ENCODE peak calls at places on chromosomes 7 and 10, in four cellular contexts. S is fibroblast of lung, D is pancreas, X is adrenal gland. R is an unnamed sample. For H3K9me3 and H3K36me3, the result is how much of the 10 kb centered on the place peaks cover.

GRCh38 chr10:86648706-86649426 is 5.5 kb upstream of the OPN4 start:
- DNase-seq in D (no peak), S (peak), X (peak), R (peak)

GRCh38 chr10:100043796-100044195 is 34.0 kb upstream of the DNMBP start:
- DNase-seq in X (no peak), D (no peak), S (peak), R (peak)

GRCh38 chr10:125159486-125159931 is 854 bp downstream of the CTBP2 start:
- DNase-seq in S (no peak), X (no peak), D (peak), R (no peak)

GRCh38 chr7:141193066-141193465 is 119.2 kb downstream of the TMEM178B start:
- DNase-seq in D (no peak), X (no peak), S (no peak), R (no peak)

GRCh38 chr7:19455508-19456132 is 253.2 kb downstream of the POLR1F start:
- DNase-seq in S (no peak), X (no peak), D (no peak), R (no peak)

GRCh38 chr7:22375359-22376048 is 18.6 kb upstream of the RAPGEF5 start:
- DNase-seq in S (no peak), D (no peak), X (no peak), R (no peak)

GRCh38 chr7:99098824-99099498 is 44.9 kb downstream of the SMURF1 start:
- DNase-seq in S (peak), X (no peak), D (no peak), R (no peak)

GRCh38 chr7:69624842-69625637 is 26.8 kb downstream of the AUTS2 start:
- DNase-seq in X (no peak), S (no peak), D (no peak), R (no peak)

GRCh38 chr7:76022026-76022780 is 25.6 kb downstream of the STYXL1 start:
- DNase-seq in D (no peak), S (no peak), X (no peak), R (no peak)

GRCh38 chr10:10045765-10046028 is 972.0 kb upstream of the CELF2 start:
- DNase-seq in S (no peak), X (no peak), D (no peak), R (no peak)

GRCh38 chr7:129571201-129571600 is 40.3 kb upstream of the NRF1 start:
- DNase-seq in X (no peak), D (no peak), S (no peak), R (no peak)

GRCh38 chr10:24196426-24197039 is 12.4 kb upstream of the KIAA1217 start:
- DNase-seq in S (peak), X (peak), D (peak), R (peak)

GRCh38 chr10:49076741-49077521 is 38.4 kb downstream of the VSTM4 start:
- DNase-seq in X (peak), S (no peak), D (peak), R (no peak)

GRCh38 chr7:151249732-151250072 is 1.2 kb upstream of the SMARCD3 start:
- DNase-seq in D (peak), X (peak), S (peak), R (peak)

GRCh38 chr7:46680147-46680546 is 759.1 kb upstream of the IGFBP3 start:
- DNase-seq in D (no peak), X (no peak), S (no peak), R (no peak)

GRCh38 chr10:14815681-14816080 is 22.2 kb downstream of the CDNF start:
- DNase-seq in S (peak), X (peak), D (no peak), R (no peak)

GRCh38 chr10:77409697-77410471 is 227.7 kb downstream of the KCNMA1 start:
- DNase-seq in S (no peak), X (no peak), D (peak), R (no peak)

GRCh38 chr7:108653526-108653925 is 83.9 kb downstream of the DNAJB9 start:
- DNase-seq in S (peak), D (no peak), X (no peak), R (no peak)

GRCh38 chr7:156051884-156052283 is 239.6 kb upstream of the SHH start:
- DNase-seq in X (no peak), D (no peak), S (no peak), R (no peak)

GRCh38 chr7:130909881-130910672 is 176.1 kb upstream of the KLF14 start:
- DNase-seq in S (no peak), D (no peak), X (no peak), R (no peak)

GRCh38 chr10:116554628-116555027 is 8.9 kb downstream of the PNLIP start:
- DNase-seq in D (no peak), X (no peak), S (no peak), R (no peak)

GRCh38 chr10:46542567-46543323 is 13.7 kb downstream of the GPRIN2 start:
- DNase-seq in S (no peak), D (peak), X (no peak), R (peak)

GRCh38 chr10:22252286-22252800 is 34.5 kb upstream of the EBLN1 start:
- DNase-seq in S (peak), X (peak), D (peak), R (peak)

GRCh38 chr7:4833691-4834600 is 27.9 kb downstream of the PAPOLB start:
- DNase-seq in S (no peak), X (no peak), D (no peak), R (no peak)

GRCh38 chr10:28681345-28681763 is 4.0 kb downstream of the BAMBI start:
- DNase-seq in D (no peak), S (no peak), X (no peak), R (no peak)

GRCh38 chr7:33981686-33982424 is 76.5 kb downstream of the BMPER start:
- DNase-seq in D (no peak), X (no peak), S (peak), R (no peak)

GRCh38 chr7:26090927-26091519 is 61.0 kb upstream of the NFE2L3 start:
- DNase-seq in D (no peak), X (peak), S (peak), R (no peak)

GRCh38 chr7:66283003-66283920 is 78.1 kb downstream of the TPST1 start:
- DNase-seq in X (no peak), S (peak), D (no peak), R (no peak)

GRCh38 chr10:23884671-23885070 is 324.3 kb upstream of the KIAA1217 start:
- DNase-seq in S (no peak), X (no peak), D (no peak), R (no peak)

GRCh38 chr7:158994687-158995086 is 138.3 kb downstream of the DYNC2I1 start:
- DNase-seq in S (no peak), D (no peak), X (no peak), R (no peak)

GRCh38 chr10:23610626-23611307 is 171.9 kb downstream of the OTUD1 start:
- DNase-seq in S (no peak), X (no peak), D (no peak), R (no peak)

GRCh38 chr7:102252373-102252982 is 34.2 kb upstream of the SH2B2 start:
- DNase-seq in S (no peak), X (no peak), D (no peak), R (no peak)

GRCh38 chr7:24965831-24966708 is 13.9 kb downstream of the OSBPL3 start:
- DNase-seq in S (no peak), D (no peak), X (no peak), R (no peak)

GRCh38 chr10:17951868-17952371 is at the start of gene SLC39A12:
- DNase-seq in D (no peak), S (peak), X (no peak), R (no peak)

GRCh38 chr10:27157150-27157549 is 2.0 kb downstream of the MASTL start:
- DNase-seq in S (no peak), D (no peak), X (no peak), R (no peak)

GRCh38 chr10:70672993-70673928 is 955 bp downstream of the ADAMTS14 start:
- DNase-seq in D (no peak), X (peak), S (peak), R (peak)

GRCh38 chr7:44508328-44508990 is 18.0 kb upstream of the NUDCD3 start:
- DNase-seq in S (no peak), X (no peak), D (no peak), R (no peak)

GRCh38 chr7:143411976-143412708 is 3.5 kb upstream of the EPHA1 start:
- DNase-seq in D (no peak), S (no peak), X (no peak), R (peak)

DNA sequence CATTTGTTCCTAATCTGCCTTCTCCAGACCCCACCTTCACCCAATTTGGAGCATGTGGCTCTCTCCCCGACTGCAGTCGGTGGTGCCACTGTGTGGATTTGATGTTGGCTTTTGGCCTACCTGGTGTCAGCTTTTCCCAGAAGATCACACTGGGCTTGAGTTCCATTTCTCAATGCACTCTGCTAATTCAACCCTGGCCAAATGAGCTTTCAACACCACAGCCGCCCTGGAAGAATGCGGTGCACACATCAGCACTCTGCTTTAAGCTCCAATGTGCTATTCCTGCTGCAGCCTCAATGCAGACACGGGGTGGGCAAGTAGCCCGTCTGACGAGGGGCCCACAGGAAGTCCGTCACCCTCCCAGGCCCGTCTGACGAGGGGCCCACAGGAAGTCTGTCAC is 64.6 kb downstream of the ASB13 start:
- DNase-seq in S (no peak), X (no peak), D (no peak), R (no peak)
- H3K9me3 ChIP-seq in S (under half), X (under half), D (under half), R (under half)

DNA sequence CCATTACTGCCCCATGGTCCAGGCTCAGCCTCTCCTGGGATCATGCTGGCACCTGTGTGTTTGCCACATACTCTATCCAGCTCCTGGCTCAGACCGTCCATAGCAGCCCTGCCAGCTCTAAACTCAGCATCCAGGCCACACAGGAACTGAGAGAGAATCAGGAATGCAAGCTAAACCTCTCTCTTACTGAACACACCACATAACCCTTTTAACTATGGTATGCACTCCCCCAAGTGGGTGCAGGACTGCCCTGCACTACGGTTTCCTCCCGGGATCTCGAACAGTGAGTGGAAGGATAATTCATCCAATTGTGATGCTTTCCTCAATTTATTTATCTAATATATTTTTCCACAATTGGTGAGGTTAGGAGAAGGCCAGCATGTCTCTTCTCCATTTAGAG is 17.1 kb upstream of the ZNF800 start:
- DNase-seq in S (no peak), D (no peak), X (no peak), R (no peak)
- H3K27ac ChIP-seq in S (no peak), D (no peak), X (no peak), R (no peak)

GRCh38 chr7:772392-772791 is 45.3 kb upstream of the PRKAR1B start:
- DNase-seq in D (no peak), S (no peak), X (no peak), R (no peak)
- H3K36me3 ChIP-seq in D (under half), S (under half), X (under half), R (under half)

DNA sequence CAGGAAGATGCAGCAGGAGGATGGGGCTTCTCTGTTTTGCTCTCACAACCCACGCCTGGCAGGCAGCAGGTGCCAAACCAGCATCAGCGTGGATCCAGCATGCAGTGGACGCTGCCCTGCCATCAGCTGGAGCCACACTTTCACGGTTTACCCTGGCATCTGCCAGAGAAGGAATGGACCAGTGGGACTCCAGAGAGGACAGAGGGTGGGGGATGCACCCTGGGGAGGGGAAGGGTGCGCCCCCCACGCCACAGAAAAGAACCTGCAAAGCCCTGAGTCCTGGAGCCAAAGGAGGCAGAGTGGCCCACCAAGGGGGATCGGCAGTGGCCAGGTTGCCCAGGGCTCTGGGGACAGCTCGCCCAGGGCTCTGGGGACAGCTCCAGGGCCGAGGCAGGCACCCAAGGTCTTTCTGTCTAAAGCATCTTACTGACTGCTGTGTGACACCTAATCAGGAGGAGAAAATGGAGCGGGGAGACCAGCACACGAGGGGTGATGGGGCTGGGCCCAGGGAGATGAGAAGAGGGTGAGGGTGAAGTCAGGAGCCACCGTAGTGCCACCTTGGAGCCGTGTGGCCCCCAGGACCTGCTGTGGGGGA is 225.1 kb downstream of the DNAJB6 start:
- DNase-seq in S (no peak), X (no peak), D (no peak), R (no peak)
- H3K9me3 ChIP-seq in S (under half), X (under half), D (under half), R (under half)

R was measured in heart left ventricle.